ENCODE peak calls at places on chromosome 6, in four cellular contexts. C is AG10803, Q is HFFc6, Y is heart right ventricle. H is an unnamed sample.

GRCh38 chr6:131951576-131952230 is 531 bp upstream of the CCN2 start:
- DNase-seq in C (no peak), Q (no peak), Y (no peak), H (no peak)

GRCh38 chr6:79031821-79032590 is 46.0 kb downstream of the PHIP start:
- DNase-seq in C (peak), Q (no peak), Y (no peak), H (no peak)

GRCh38 chr6:170266061-170266825 is 24.6 kb downstream of the DLL1 start:
- DNase-seq in C (no peak), Q (no peak), Y (peak), H (no peak)

GRCh38 chr6:111096246-111096645 is 8.9 kb downstream of the SLC16A10 start:
- DNase-seq in C (no peak), Q (no peak), Y (no peak), H (no peak)

GRCh38 chr6:29926795-29927427 is 15.4 kb upstream of the HLA-A start:
- DNase-seq in C (peak), Q (peak), Y (peak), H (no peak)

GRCh38 chr6:148629197-148629909 is 117.5 kb upstream of the UST start:
- DNase-seq in C (peak), Q (peak), Y (no peak), H (no peak)

GRCh38 chr6:89987830-89988229 is 93.6 kb downstream of the GJA10 start:
- DNase-seq in C (no peak), Q (no peak), Y (no peak), H (no peak)

GRCh38 chr6:148972481-148972880 is 225.7 kb downstream of the UST start:
- DNase-seq in C (no peak), Q (no peak), Y (no peak), H (no peak)

GRCh38 chr6:109999740-110000139 is 21.6 kb downstream of the GPR6 start:
- DNase-seq in C (no peak), Q (no peak), Y (no peak), H (no peak)

GRCh38 chr6:71887006-71887743 is 825 bp downstream of the RIMS1 start:
- DNase-seq in C (no peak), Q (no peak), Y (no peak), H (no peak)

GRCh38 chr6:13354331-13355042 is 26.1 kb upstream of the TBC1D7 start:
- DNase-seq in C (peak), Q (peak), Y (no peak), H (no peak)

GRCh38 chr6:43950731-43951062 is 176.6 kb downstream of the MRPL14 start:
- DNase-seq in C (no peak), Q (no peak), Y (no peak), H (no peak)

GRCh38 chr6:43952746-43953145 is 174.5 kb downstream of the MRPL14 start:
- DNase-seq in C (no peak), Q (no peak), Y (no peak), H (no peak)

GRCh38 chr6:43951756-43952675 is 175.2 kb downstream of the MRPL14 start:
- DNase-seq in C (no peak), Q (peak), Y (no peak), H (no peak)

GRCh38 chr6:43950206-43950605 is 177.0 kb downstream of the MRPL14 start:
- DNase-seq in C (no peak), Q (no peak), Y (no peak), H (no peak)

DNA sequence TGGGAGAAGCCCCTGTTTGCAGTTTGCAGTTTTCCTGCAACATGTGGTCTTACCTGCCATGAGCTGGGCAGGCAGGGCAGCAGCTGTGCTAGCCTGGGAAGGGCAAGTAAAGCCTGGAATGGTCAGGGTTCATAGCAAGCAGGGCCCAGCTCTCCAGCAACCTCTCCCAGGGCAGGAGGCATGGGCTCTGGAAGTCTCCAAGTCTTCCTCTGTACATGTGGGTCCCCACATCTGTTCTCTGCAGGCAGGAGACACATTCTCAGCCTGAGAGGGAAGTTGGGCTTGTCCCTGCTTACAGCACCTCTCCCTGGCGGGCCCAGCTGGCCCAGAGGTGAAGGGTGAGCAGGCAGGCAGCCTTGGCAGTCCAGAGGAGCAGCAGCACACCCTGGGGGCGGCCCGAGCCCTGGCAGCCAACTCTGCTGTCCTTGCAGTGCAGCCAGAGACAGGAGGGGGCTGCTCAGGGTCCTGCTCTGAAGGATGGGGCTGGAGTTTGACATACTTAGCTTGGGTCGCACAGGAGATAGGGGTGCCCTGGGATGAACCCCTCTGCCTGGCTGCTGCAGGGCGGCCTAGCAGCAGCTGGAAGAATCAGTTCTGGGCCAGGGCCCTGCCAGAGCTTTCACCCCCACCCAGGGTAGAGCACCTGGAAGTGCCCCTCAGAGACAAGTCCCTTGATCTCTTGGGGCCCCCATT is 176.0 kb downstream of the MRPL14 start:
- DNase-seq in C (peak), Q (no peak), Y (peak), H (no peak)
- TF ChIP-seq CTCF in C (peak), Q (peak), Y (peak), H (peak)

DNA sequence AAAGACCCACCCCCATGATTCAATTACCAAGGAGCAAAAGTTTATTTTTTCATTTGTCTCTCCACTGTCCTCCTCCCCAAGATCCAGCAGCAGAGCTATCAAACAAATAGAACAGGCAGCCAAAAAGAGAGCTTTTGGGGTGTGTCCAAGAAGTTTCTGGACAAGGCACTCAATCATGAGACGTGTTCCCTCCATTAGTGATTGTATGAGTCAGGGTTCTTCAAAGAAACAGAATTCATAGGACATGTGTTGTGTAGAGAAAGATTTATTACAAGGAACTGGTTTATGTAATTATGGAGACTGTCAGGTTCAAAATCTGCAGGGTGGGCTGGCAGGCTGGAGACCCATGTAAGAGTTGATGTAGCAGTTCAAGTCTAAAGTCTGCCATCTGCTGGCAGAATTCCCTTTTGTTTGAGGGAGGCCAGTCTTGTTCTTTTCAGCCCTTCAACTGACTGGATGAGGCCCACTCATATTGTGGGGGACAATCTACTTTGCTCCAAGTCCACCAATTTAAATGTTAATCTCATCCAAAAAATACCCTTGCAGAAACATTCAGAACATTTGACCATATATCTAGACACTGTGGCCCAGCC is 248.1 kb upstream of the OPRM1 start:
- DNase-seq in C (no peak), Q (no peak), Y (no peak), H (no peak)
- TF ChIP-seq CTCF in C (no peak), Q (no peak), Y (no peak), H (peak)

GRCh38 chr6:31927242-31927867 is at the start of gene C2:
- DNase-seq in C (no peak), Q (no peak), Y (no peak), H (no peak)

GRCh38 chr6:31919624-31920303 is 7.8 kb upstream of the C2 start:
- DNase-seq in C (no peak), Q (no peak), Y (no peak), H (no peak)

GRCh38 chr6:31920803-31921202 is 6.7 kb upstream of the C2 start:
- DNase-seq in C (no peak), Q (no peak), Y (no peak), H (no peak)

GRCh38 chr6:31918069-31918725 is 9.3 kb upstream of the C2 start:
- DNase-seq in C (peak), Q (no peak), Y (no peak), H (no peak)

DNA sequence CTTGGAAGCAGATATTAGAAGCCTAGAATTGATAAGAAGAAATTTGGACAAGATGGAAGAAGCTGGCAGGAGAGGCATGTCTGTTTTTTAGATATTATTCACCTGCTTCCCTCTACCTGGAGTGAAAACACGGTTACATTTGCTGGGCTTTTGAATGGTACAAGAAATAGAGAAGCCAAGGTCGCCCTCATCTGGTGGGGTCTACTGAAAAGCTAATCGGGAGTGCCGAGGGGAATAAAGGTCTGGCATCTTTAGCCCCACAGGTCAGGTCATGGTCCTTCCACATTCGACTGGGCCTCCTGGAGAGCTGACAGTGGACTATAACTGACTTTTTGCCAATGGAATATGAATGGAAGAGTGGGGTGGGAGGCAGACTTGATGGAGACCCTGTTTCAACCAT is 4.6 kb upstream of the C2 start:
- DNase-seq in C (no peak), Q (no peak), Y (no peak), H (no peak)
- TF ChIP-seq CTCF in C (peak), Q (no peak), Y (peak), H (peak)

DNA sequence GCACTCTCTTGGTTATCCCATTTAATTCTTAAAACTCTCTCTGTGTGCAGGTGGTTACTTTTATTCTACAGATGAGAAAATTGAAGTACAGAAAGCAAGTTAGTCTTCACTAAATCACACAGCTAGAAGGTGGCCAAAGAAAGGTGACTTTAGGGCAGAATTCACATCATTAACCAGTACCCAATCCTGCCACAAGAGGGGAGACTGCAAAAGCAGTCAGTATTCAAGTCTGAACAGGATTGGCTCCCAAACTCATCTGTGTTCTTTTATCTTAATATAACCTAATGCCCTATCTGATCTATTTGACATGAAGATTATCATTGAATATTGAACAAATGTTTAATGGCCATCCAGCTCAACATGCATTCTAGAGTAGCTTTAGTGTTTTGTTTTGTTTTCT is 225.3 kb upstream of the FAM83B start:
- DNase-seq in C (peak), Q (no peak), Y (no peak), H (peak)
- TF ChIP-seq CTCF in C (peak), Q (no peak), Y (no peak), H (peak)

GRCh38 chr6:34248727-34249468 is at the start of gene SMIM29:
- DNase-seq in C (peak), Q (peak), Y (peak), H (no peak)
- TF ChIP-seq CTCF in C (peak), Q (peak), Y (peak), H (peak)

GRCh38 chr6:72950114-72950860 is 275.0 kb downstream of the KHDC1L start:
- DNase-seq in C (peak), Q (peak), Y (no peak), H (peak)

GRCh38 chr6:72948153-72948552 is 277.1 kb downstream of the KHDC1L start:
- DNase-seq in C (no peak), Q (no peak), Y (no peak), H (no peak)

GRCh38 chr6:72944660-72945059 is 280.6 kb downstream of the KHDC1L start:
- DNase-seq in C (peak), Q (no peak), Y (no peak), H (no peak)

GRCh38 chr6:72946766-72947165 is 278.5 kb downstream of the KHDC1L start:
- DNase-seq in C (peak), Q (peak), Y (no peak), H (no peak)

GRCh38 chr6:72947534-72947933 is 277.8 kb downstream of the KHDC1L start:
- DNase-seq in C (no peak), Q (no peak), Y (no peak), H (no peak)
- TF ChIP-seq CTCF in C (no peak), Q (no peak), Y (no peak), H (no peak)

DNA sequence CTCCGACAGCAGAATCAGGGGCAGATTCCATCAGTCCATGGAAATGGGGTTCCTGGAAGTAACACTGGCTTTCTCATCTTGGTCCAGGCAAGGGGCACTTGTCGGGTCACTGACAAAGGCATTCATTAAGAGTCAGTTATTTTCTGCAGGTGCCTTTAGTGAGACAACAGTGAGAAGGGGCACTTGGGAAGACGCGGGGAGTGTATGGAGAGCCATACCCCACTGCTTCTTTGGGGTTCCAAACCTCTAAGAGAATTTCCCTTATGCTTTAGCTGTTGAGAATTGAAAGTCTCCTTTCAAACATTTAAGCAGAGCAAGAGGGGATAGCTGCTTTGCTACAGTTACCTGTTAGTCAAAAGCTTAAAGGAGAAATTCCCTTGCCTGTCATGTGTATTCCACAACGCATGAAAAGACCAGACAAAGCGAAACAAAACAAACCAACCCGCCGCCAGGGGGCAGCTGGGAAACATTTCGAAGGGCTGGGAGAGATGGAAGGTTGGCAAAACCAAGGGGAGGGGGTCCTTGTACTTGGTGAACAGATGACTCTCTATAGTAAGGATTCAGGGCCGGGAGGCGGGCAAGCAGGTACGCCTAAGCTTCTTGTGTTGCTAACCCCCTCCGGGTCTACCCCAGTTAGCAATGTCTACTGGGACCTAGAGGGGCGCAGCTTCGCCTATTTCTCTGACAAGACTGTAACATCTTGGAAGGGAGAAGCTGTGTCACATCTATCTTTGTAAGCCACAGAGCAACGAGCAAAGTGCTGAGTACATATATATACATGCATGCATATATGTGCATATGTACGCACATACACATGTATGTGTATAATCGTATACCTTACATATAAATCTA is 474.9 kb upstream of the AGPAT4 start:
- DNase-seq in C (no peak), Q (no peak), Y (peak), H (no peak)
- TF ChIP-seq CTCF in C (no peak), Q (peak), Y (peak), H (peak)

GRCh38 chr6:53062369-53062639 is 2.9 kb upstream of the FBXO9 start:
- DNase-seq in C (no peak), Q (no peak), Y (no peak), H (no peak)

GRCh38 chr6:53066059-53066406 is 829 bp downstream of the FBXO9 start:
- DNase-seq in C (peak), Q (no peak), Y (peak), H (no peak)

GRCh38 chr6:53066874-53067273 is 1.7 kb downstream of the FBXO9 start:
- DNase-seq in C (no peak), Q (no peak), Y (no peak), H (no peak)

GRCh38 chr6:53065266-53066058 is at the start of gene FBXO9:
- DNase-seq in C (peak), Q (no peak), Y (peak), H (no peak)

DNA sequence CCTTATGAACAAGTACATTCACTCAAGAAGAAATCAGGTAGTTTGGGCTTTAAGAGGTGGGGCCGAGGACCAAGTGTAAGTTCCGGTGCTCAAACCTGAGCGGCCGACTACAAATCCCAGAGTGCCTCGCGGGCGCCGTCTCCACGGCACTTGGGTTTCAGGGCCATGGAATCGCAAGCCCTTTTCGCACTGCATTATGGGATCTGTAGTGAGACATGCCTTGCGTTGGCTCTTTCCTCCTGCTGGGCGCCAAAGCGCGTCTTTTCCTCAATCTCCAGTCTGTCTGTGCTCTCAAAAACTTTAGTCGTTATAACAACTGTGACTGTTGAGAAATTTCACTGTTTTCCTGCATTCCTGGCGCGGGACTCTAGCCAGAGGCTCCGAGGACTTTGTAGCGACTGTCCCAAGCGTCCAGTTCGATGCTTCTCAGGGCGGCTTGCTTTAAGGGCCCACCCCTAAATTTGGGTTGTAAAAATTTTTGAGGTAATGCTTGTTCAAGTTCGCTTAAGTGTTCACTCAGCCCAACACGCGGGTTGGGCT is 408 bp upstream of the FBXO9 start:
- DNase-seq in C (peak), Q (peak), Y (peak), H (peak)
- TF ChIP-seq CTCF in C (no peak), Q (no peak), Y (peak), H (no peak)

GRCh38 chr6:108656834-108657233 is 96.1 kb downstream of the FOXO3 start:
- DNase-seq in C (no peak), Q (no peak), Y (no peak), H (no peak)
- TF ChIP-seq CTCF in C (no peak), Q (no peak), Y (no peak), H (no peak)

H was measured in epithelial cell of proximal tubule.